ENCODE peak calls at places on chromosomes 16 and 17, in five cellular contexts. J, Z, U, H and A are unnamed samples.

GRCh38 chr17:16465861-16466338 is 26.1 kb downstream of the LRRC75A start:
- DNase-seq in J (no peak), Z (no peak), U (no peak), H (no peak), A (no peak)

GRCh38 chr16:28982418-28982817 is 2.4 kb upstream of the LAT start:
- DNase-seq in J (no peak), Z (no peak), U (no peak), H (no peak), A (no peak)

GRCh38 chr17:83199500-83200201 is 120.2 kb downstream of the METRNL start:
- DNase-seq in J (no peak), Z (peak; percentile 49), U (peak; percentile 38), H (no peak), A (no peak)

GRCh38 chr17:35740997-35741931 is 9.8 kb downstream of the RASL10B start:
- DNase-seq in J (no peak), Z (no peak), U (no peak), H (no peak), A (no peak)

GRCh38 chr17:48129981-48130380 is 22.4 kb downstream of the SNX11 start:
- DNase-seq in J (no peak), Z (no peak), U (no peak), H (no peak), A (no peak)

GRCh38 chr16:85731179-85731578 is 19.7 kb downstream of the C16orf74 start:
- DNase-seq in J (no peak), Z (no peak), U (no peak), H (no peak), A (no peak)

GRCh38 chr17:18877104-18877503 is 19.2 kb downstream of the PRPSAP2 start:
- DNase-seq in J (no peak), Z (peak; percentile 50), U (no peak), H (no peak), A (no peak)

GRCh38 chr16:55324491-55325447 is 766 bp downstream of the IRX6 start:
- DNase-seq in J (no peak), Z (no peak), U (no peak), H (no peak), A (no peak)

GRCh38 chr17:44314524-44314868 is 6.1 kb downstream of the RUNDC3A start:
- DNase-seq in J (no peak), Z (no peak), U (no peak), H (no peak), A (no peak)

GRCh38 chr17:76725580-76726230 is 701 bp downstream of the JMJD6 start:
- DNase-seq in J (no peak), Z (peak; percentile 40), U (peak; percentile 66), H (no peak), A (no peak)

GRCh38 chr17:35167666-35168065 is 20.0 kb downstream of the UNC45B start:
- DNase-seq in J (no peak), Z (peak; percentile 62), U (no peak), H (no peak), A (no peak)

GRCh38 chr17:73783382-73783766 is 139.1 kb upstream of the SDK2 start:
- DNase-seq in J (no peak), Z (no peak), U (no peak), H (no peak), A (no peak)

GRCh38 chr16:66551362-66551761 is 1.0 kb upstream of the CKLF start:
- DNase-seq in J (no peak), Z (peak; percentile 9), U (peak; percentile 47), H (no peak), A (no peak)